ENCODE peak calls at places on chromosome 15, in four cellular contexts. R is hepatocyte, P is bronchial epithelial cell, G is neural crest cell. C is an unnamed sample.

GRCh38 chr15:78996876-78997275 is 52.0 kb upstream of the CTSH start:
- DNase-seq in R (no peak), P (peak), G (no peak), C (no peak)

GRCh38 chr15:42065008-42065407 is 29.4 kb downstream of the PLA2G4D start:
- DNase-seq in R (peak), P (no peak), G (peak), C (no peak)

GRCh38 chr15:84608707-84609284 is 8.0 kb downstream of the ZSCAN2 start:
- DNase-seq in R (no peak), P (no peak), G (no peak), C (no peak)

GRCh38 chr15:83565553-83566159 is 88.3 kb upstream of the ADAMTSL3 start:
- DNase-seq in R (peak), P (peak), G (peak), C (no peak)

GRCh38 chr15:90580541-90580940 is 50.8 kb downstream of the CRTC3 start:
- DNase-seq in R (no peak), P (no peak), G (no peak), C (no peak)

GRCh38 chr15:77632760-77633133 is at the start of gene LINGO1:
- DNase-seq in R (peak), P (no peak), G (peak), C (peak)

GRCh38 chr15:36950371-36950770 is 150.0 kb downstream of the MEIS2 start:
- DNase-seq in R (no peak), P (no peak), G (no peak), C (no peak)

GRCh38 chr15:85329561-85330421 is 50.6 kb upstream of the AKAP13 start:
- DNase-seq in R (peak), P (no peak), G (no peak), C (no peak)

GRCh38 chr15:97140216-97140615 is 809.7 kb downstream of the NR2F2 start:
- DNase-seq in R (no peak), P (no peak), G (no peak), C (no peak)

GRCh38 chr15:60528530-60528929 is 49.6 kb upstream of the ICE2 start:
- DNase-seq in R (no peak), P (peak), G (no peak), C (no peak)

GRCh38 chr15:34501131-34501530 is 63.5 kb upstream of the GOLGA8A start:
- DNase-seq in R (no peak), P (no peak), G (no peak), C (no peak)

GRCh38 chr15:38564557-38565286 is at the start of gene RASGRP1:
- DNase-seq in R (peak), P (peak), G (peak), C (peak)
- TF ChIP-seq CTCF in R (peak), P (peak), G (no peak), C (no peak)

GRCh38 chr15:99425666-99426301 is 140.0 kb upstream of the MEF2A start:
- DNase-seq in R (no peak), P (no peak), G (no peak), C (no peak)
- TF ChIP-seq CTCF in R (peak), P (peak), G (no peak), C (no peak)

GRCh38 chr15:70566989-70567388 is 196.4 kb downstream of the UACA start:
- DNase-seq in R (no peak), P (no peak), G (no peak), C (no peak)

GRCh38 chr15:70569718-70570231 is 193.6 kb downstream of the UACA start:
- DNase-seq in R (peak), P (peak), G (no peak), C (peak)

GRCh38 chr15:70573121-70573850 is 190.1 kb downstream of the UACA start:
- DNase-seq in R (no peak), P (no peak), G (no peak), C (no peak)

GRCh38 chr15:70566047-70566835 is 197.1 kb downstream of the UACA start:
- DNase-seq in R (peak), P (no peak), G (no peak), C (peak)

GRCh38 chr15:70569139-70569717 is 194.1 kb downstream of the UACA start:
- DNase-seq in R (peak), P (peak), G (no peak), C (peak)
- TF ChIP-seq CTCF in R (peak), P (peak), G (peak), C (no peak)

DNA sequence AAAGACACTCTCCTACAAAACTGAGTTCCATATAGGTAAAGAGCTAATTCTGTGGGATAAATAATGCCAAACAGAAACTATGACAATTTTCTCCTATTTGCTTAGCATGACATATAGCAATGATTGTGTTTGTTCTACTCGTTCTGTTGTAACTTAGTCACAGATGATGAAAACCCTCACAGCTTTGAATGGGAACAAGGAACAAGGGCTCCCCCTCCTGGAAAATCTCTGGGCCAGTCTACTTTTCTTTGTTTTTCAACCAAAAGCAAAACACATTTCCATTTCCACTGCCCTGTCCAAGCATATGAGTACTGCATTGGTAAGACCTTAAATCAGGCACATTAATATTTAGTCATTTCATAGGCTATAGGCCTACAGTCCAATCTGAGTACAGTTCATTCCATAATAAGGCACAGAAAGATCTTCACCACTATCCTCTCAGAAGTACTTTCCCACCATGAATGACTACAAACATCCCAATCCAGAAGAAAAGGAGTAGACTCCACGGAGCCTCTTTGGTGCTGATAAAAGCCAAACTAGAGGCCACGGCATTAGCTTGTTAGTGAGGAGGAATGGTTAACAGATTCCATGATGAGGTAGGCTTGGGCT is 67.1 kb downstream of the ATP8B4 start:
- DNase-seq in R (peak), P (peak), G (peak), C (peak)
- TF ChIP-seq CTCF in R (peak), P (peak), G (peak), C (peak)

GRCh38 chr15:25268166-25268565 is 170.7 kb downstream of the UBE3A start:
- DNase-seq in R (no peak), P (peak), G (no peak), C (no peak)
- TF ChIP-seq CTCF in R (no peak), P (peak), G (peak), C (no peak)

GRCh38 chr15:46059921-46060565 is 425.2 kb downstream of the SQOR start:
- DNase-seq in R (no peak), P (no peak), G (no peak), C (no peak)
- TF ChIP-seq CTCF in R (no peak), P (no peak), G (no peak), C (no peak)

GRCh38 chr15:58770857-58771620 is at the start of gene MINDY2:
- DNase-seq in R (peak), P (peak), G (peak), C (peak)
- TF ChIP-seq CTCF in R (peak), P (peak), G (peak), C (peak)

DNA sequence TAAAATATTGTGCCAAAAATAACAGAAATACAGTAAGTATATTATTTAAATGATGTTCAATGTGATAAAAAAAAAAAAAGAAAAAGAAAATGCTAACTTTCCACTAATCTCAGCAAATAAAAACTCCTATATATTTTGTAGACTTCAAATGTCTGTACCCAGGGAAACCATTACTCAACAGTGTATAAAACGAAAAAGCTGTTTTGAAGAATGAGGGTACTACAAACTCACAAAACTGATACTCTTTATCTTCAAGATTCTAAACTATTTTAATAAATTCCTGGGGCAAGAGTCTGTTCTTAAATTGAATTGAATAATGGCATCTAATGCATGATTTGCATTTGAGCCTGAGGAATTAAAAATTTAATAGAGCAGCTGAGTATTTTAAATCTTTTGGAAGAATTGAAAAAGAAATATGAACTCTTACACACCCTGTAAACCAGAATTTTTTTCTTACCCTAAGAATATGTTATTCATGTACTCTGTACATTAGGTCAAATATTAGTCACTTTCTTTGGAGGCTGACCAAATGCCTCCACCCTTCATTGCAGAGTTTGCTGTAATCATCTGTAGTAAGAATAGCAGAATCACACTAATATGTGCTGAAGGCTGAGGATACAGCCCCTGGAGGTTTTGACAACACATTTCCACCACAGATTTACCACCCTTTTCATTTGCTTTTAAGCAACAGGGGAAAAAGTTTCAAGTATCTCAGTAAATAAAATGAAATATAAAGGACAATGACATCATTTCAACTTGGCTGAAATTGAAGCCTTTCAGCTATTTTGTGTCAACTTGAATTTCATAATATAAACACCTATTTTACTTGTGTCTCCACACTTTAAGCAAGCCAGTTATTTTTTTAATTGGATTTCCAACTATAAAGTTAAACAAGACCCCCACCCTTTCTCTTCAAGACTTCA is 79.7 kb downstream of the FBN1 start:
- DNase-seq in R (no peak), P (peak), G (no peak), C (no peak)
- TF ChIP-seq CTCF in R (no peak), P (no peak), G (no peak), C (no peak)

GRCh38 chr15:51917493-51917892 is 54.1 kb downstream of the LEO1 start:
- DNase-seq in R (peak), P (peak), G (no peak), C (no peak)
- TF ChIP-seq CTCF in R (peak), P (peak), G (peak), C (no peak)

GRCh38 chr15:100934166-100934565 is 15.0 kb downstream of the LRRK1 start:
- DNase-seq in R (no peak), P (no peak), G (no peak), C (no peak)

GRCh38 chr15:100937171-100937570 is 18.0 kb downstream of the LRRK1 start:
- DNase-seq in R (no peak), P (no peak), G (no peak), C (no peak)

GRCh38 chr15:100931143-100931890 is 12.2 kb downstream of the LRRK1 start:
- DNase-seq in R (no peak), P (no peak), G (no peak), C (no peak)

GRCh38 chr15:100932676-100933348 is 13.7 kb downstream of the LRRK1 start:
- DNase-seq in R (no peak), P (no peak), G (no peak), C (no peak)

GRCh38 chr15:100934735-100935134 is 15.6 kb downstream of the LRRK1 start:
- DNase-seq in R (no peak), P (no peak), G (no peak), C (no peak)
- TF ChIP-seq CTCF in R (no peak), P (no peak), G (no peak), C (no peak)